ENCODE peak calls at places on chromosomes 7 and 10, in seven cellular contexts. One of them, this sample, is unnamed.
A peak's percentile ranks its signal among the peaks of the same experiment; 100 is the strongest.

GRCh38 chr7:99737726-99738125 is 2.7 kb upstream of the CYP3A7 start:
- DNase-seq in kidney: no peak
- DNase-seq in mesenchymal stem cell: peak; percentile 11
- DNase-seq in H1: no peak
- DNase-seq in CD4-positive, alpha-beta T cell: no peak
- DNase-seq in Peyer's patch: no peak
- DNase-seq in cardiac muscle cell: no peak
- DNase-seq in this sample: no peak

GRCh38 chr7:46454796-46455195 is 533.7 kb upstream of the IGFBP3 start:
- DNase-seq in kidney: no peak
- DNase-seq in mesenchymal stem cell: peak; percentile 24
- DNase-seq in H1: no peak
- DNase-seq in Peyer's patch: no peak
- DNase-seq in cardiac muscle cell: no peak
- DNase-seq in CD4-positive, alpha-beta T cell: no peak
- DNase-seq in this sample: no peak

GRCh38 chr10:86410542-86411124 is 44.0 kb upstream of the GRID1 start:
- DNase-seq in mesenchymal stem cell: peak; percentile 60
- DNase-seq in Peyer's patch: no peak
- DNase-seq in CD4-positive, alpha-beta T cell: no peak
- DNase-seq in cardiac muscle cell: no peak
- DNase-seq in H1: no peak
- DNase-seq in kidney: no peak
- DNase-seq in this sample: no peak

GRCh38 chr10:104396581-104396980 is 42.9 kb downstream of the CFAP58 start:
- DNase-seq in cardiac muscle cell: no peak
- DNase-seq in CD4-positive, alpha-beta T cell: no peak
- DNase-seq in mesenchymal stem cell: no peak
- DNase-seq in Peyer's patch: no peak
- DNase-seq in kidney: no peak
- DNase-seq in H1: no peak
- DNase-seq in this sample: no peak

GRCh38 chr7:28747404-28747803 is 210.7 kb downstream of the TRIL start:
- DNase-seq in kidney: no peak
- DNase-seq in H1: no peak
- DNase-seq in CD4-positive, alpha-beta T cell: no peak
- DNase-seq in Peyer's patch: no peak
- DNase-seq in mesenchymal stem cell: no peak
- DNase-seq in cardiac muscle cell: no peak
- DNase-seq in this sample: no peak

GRCh38 chr7:4830176-4830575 is 31.7 kb downstream of the PAPOLB start:
- DNase-seq in mesenchymal stem cell: peak; percentile 64
- DNase-seq in kidney: no peak
- DNase-seq in Peyer's patch: peak; percentile 62
- DNase-seq in H1: peak; percentile 85
- DNase-seq in cardiac muscle cell: peak; percentile 90
- DNase-seq in CD4-positive, alpha-beta T cell: peak; percentile 39
- DNase-seq in this sample: peak; percentile 64

GRCh38 chr7:12873596-12873995 is 186.2 kb downstream of the ARL4A start:
- DNase-seq in mesenchymal stem cell: no peak
- DNase-seq in Peyer's patch: no peak
- DNase-seq in CD4-positive, alpha-beta T cell: no peak
- DNase-seq in kidney: no peak
- DNase-seq in H1: no peak
- DNase-seq in cardiac muscle cell: no peak
- DNase-seq in this sample: no peak

GRCh38 chr7:151507806-151508205 is 11.9 kb downstream of the RHEB start:
- DNase-seq in Peyer's patch: no peak
- DNase-seq in mesenchymal stem cell: no peak
- DNase-seq in cardiac muscle cell: no peak
- DNase-seq in kidney: no peak
- DNase-seq in CD4-positive, alpha-beta T cell: no peak
- DNase-seq in H1: no peak
- DNase-seq in this sample: no peak

GRCh38 chr10:88731296-88731695 is 25.2 kb downstream of the LIPK start:
- DNase-seq in H1: no peak
- DNase-seq in Peyer's patch: no peak
- DNase-seq in cardiac muscle cell: peak; percentile 22
- DNase-seq in kidney: peak; percentile 65
- DNase-seq in CD4-positive, alpha-beta T cell: no peak
- DNase-seq in mesenchymal stem cell: no peak
- DNase-seq in this sample: peak; percentile 45

GRCh38 chr7:33895025-33895804 is 10.1 kb upstream of the BMPER start:
- DNase-seq in kidney: peak; percentile 94
- DNase-seq in H1: peak; percentile 98
- DNase-seq in Peyer's patch: peak; percentile 83
- DNase-seq in CD4-positive, alpha-beta T cell: peak; percentile 49
- DNase-seq in cardiac muscle cell: peak; percentile 88
- DNase-seq in mesenchymal stem cell: peak; percentile 77
- DNase-seq in this sample: peak; percentile 87

GRCh38 chr10:133441780-133442179 is 12.0 kb upstream of the SCART1 start:
- DNase-seq in mesenchymal stem cell: no peak
- DNase-seq in kidney: peak; percentile 67
- DNase-seq in cardiac muscle cell: no peak
- DNase-seq in H1: no peak
- DNase-seq in CD4-positive, alpha-beta T cell: no peak
- DNase-seq in Peyer's patch: no peak
- DNase-seq in this sample: peak; percentile 11

DNA sequence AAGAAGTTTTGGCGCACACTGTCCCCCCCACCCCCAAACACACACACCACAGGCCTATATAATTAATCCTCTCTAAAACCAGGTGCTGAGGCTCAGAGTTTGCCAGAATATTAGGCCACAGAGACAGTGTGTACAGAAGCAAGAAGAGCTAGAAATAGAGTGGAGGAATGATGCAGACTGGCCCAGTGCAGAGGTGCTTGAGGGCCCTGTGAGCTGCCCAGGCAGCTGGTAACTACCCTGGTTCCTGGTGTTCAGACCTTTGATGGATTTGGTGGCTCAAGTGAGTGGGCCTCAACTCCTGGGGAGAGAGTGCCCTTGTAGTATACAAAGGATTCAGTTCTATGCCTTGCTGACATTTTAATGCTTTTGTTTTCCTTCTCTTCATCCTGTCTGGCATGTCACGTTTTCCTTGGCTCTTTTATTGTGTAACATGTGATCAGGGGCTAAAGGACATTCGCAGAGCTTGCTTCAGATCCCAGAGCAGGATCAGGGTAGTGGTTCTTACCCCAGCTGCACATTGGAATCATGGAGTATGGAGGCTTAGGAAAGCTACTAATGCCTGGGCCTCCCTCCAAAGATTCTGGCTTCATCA is 20.1 kb downstream of the LRRC4 start:
- DNase-seq in cardiac muscle cell: no peak
- DNase-seq in Peyer's patch: no peak
- DNase-seq in mesenchymal stem cell: no peak
- DNase-seq in kidney: no peak
- DNase-seq in H1: no peak
- DNase-seq in CD4-positive, alpha-beta T cell: no peak
- DNase-seq in this sample: no peak
- H3K27ac ChIP-seq in cardiac muscle cell: peak overlapping the region; percentile 21
- H3K27ac ChIP-seq in Peyer's patch: peak overlapping the region; percentile 27
- H3K27ac ChIP-seq in mesenchymal stem cell: no peak overlapping the region
- H3K27ac ChIP-seq in kidney: no peak overlapping the region
- H3K27ac ChIP-seq in H1: no peak overlapping the region
- H3K27ac ChIP-seq in CD4-positive, alpha-beta T cell: no peak overlapping the region
- H3K27ac ChIP-seq in this sample: no peak overlapping the region

DNA sequence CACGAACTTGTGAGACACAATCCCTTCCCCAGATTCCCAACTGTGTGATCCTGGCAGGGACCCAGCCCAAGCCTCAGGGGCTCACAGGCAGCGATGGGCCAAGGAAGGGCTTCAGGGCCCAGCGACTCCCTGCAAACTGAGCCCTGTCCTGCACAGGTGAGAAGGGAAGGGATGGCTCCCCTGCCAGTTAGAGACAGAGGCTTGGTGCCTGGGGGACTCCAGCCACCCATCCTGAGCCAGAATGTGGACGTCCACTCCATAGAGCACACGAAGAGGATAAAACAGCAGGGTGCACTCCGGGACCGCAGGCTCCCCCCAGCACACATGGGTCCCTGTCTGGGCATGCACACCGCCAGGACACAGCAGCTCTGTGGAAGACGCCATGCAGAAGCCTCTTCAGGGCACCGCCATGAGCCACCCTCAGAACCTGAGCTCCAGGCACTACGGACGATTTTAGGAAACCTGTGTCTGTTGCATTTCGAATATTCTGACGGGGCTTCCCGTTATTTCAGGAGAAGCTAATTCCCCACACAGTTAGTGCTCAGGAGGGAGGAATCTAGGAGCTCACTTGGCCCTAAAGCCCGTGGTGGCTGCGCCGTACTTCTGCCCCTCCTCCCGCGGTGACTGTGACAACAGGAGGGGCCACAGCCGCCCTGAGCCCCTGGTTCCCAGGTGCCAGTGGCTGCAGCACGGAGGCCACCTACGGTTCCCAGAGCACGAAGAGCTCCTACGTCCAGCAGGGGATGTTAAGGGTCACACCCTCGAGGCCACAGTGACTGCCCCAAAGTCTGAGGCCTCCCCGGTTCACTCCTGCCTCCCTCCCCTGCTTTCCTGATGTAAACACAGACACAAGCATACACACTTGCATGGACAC is 326.0 kb downstream of the PTPRN2 start:
- DNase-seq in cardiac muscle cell: no peak
- DNase-seq in H1: no peak
- DNase-seq in CD4-positive, alpha-beta T cell: no peak
- DNase-seq in Peyer's patch: peak; percentile 29
- DNase-seq in mesenchymal stem cell: no peak
- DNase-seq in kidney: no peak
- DNase-seq in this sample: no peak
- H3K9me3 ChIP-seq in cardiac muscle cell: no peaks in the 10 kb centered on the region
- H3K9me3 ChIP-seq in H1: peaks cover 75% of the 10 kb centered on the region
- H3K9me3 ChIP-seq in CD4-positive, alpha-beta T cell: no peaks in the 10 kb centered on the region
- H3K9me3 ChIP-seq in Peyer's patch: no peaks in the 10 kb centered on the region
- H3K9me3 ChIP-seq in mesenchymal stem cell: peaks cover 8% of the 10 kb centered on the region
- H3K9me3 ChIP-seq in kidney: no peaks in the 10 kb centered on the region
- H3K9me3 ChIP-seq in this sample: no peaks in the 10 kb centered on the region

DNA sequence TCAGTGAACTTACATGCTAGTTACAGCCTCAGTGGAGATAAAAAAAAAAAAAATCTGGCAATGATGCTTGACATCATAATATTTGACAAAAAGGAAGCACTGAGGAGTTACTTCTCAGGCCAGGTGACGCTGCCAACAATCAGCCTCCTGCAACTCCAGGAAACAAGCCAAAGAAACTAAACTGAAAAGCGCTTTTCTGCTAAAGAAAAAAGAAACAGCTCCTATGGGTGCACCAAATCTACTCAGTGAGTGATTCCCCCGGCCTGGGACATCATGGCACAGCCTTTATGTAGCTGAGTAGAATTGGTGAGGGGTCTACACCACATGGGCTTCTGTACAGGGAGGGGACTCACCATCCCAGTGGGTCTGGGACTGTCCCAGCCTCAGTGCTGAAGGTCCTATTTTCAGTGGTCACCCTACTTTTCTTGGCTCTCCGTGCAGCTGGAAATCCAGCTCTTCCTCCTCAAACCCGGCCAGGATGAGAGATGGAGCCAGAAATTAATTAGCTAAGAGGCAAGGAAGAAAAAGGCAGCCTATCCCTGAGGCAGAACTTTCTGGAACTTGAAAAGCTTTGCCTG is 238.4 kb upstream of the NEBL start:
- DNase-seq in Peyer's patch: no peak
- DNase-seq in kidney: no peak
- DNase-seq in mesenchymal stem cell: no peak
- DNase-seq in CD4-positive, alpha-beta T cell: no peak
- DNase-seq in H1: no peak
- DNase-seq in cardiac muscle cell: no peak
- DNase-seq in this sample: no peak
- H3K27ac ChIP-seq in Peyer's patch: no peak overlapping the region
- H3K27ac ChIP-seq in kidney: no peak overlapping the region
- H3K27ac ChIP-seq in mesenchymal stem cell: no peak overlapping the region
- H3K27ac ChIP-seq in CD4-positive, alpha-beta T cell: no peak overlapping the region
- H3K27ac ChIP-seq in H1: no peak overlapping the region
- H3K27ac ChIP-seq in cardiac muscle cell: no peak overlapping the region
- H3K27ac ChIP-seq in this sample: no peak overlapping the region

DNA sequence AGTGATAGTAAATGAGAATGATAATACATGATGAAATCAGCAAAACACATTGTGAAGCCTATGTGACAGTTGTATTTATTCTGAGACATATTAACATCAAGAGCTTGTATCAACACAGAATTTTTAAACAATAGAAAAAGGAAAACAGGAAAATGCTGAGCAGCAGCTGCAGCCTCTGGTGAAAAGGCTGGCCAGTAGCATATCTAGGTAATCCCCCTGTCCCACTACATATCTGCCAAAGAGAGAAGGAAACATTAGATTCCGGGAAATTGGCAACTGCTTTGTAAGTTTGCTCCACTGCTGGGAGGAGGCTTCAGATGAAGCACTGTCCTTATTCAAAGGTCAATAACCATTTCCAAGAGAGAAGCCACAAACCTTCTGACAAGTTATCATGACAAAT is 89.4 kb downstream of the RALA start:
- DNase-seq in mesenchymal stem cell: no peak
- DNase-seq in H1: no peak
- DNase-seq in kidney: no peak
- DNase-seq in cardiac muscle cell: no peak
- DNase-seq in CD4-positive, alpha-beta T cell: no peak
- DNase-seq in Peyer's patch: no peak
- DNase-seq in this sample: no peak
- H3K9me3 ChIP-seq in mesenchymal stem cell: peaks cover 22% of the 10 kb centered on the region
- H3K9me3 ChIP-seq in H1: peaks cover 34% of the 10 kb centered on the region
- H3K9me3 ChIP-seq in kidney: peaks cover 17% of the 10 kb centered on the region
- H3K9me3 ChIP-seq in cardiac muscle cell: no peaks in the 10 kb centered on the region
- H3K9me3 ChIP-seq in CD4-positive, alpha-beta T cell: peaks cover 28% of the 10 kb centered on the region
- H3K9me3 ChIP-seq in Peyer's patch: peaks cover 12% of the 10 kb centered on the region
- H3K9me3 ChIP-seq in this sample: no peaks in the 10 kb centered on the region